ENCODE peak calls at places on chromosomes 1 and 21, in seven cellular contexts. A is psoas muscle, O is uterus, S is nucleus accumbens, W is HEK293T, I is AG04450, T is H4. J is an unnamed sample.

GRCh38 chr1:63794927-63795326 is 21.1 kb downstream of the ROR1 start:
- DNase-seq in S (no peak), O (no peak), I (no peak), T (peak), W (no peak), A (no peak), J (no peak)

GRCh38 chr1:114111731-114112661 is 41.7 kb downstream of the SYT6 start:
- DNase-seq in I (no peak), A (no peak), W (no peak), T (no peak), S (no peak), O (no peak), J (no peak)

GRCh38 chr1:37945743-37946702 is 830 bp downstream of the INPP5B start:
- DNase-seq in I (peak), T (peak), S (no peak), W (peak), O (peak), A (peak), J (peak)

GRCh38 chr1:25616932-25617625 is 488 bp downstream of the MAN1C1 start:
- DNase-seq in O (peak), S (no peak), A (peak), W (peak), I (no peak), T (no peak), J (peak)

GRCh38 chr1:161772397-161772796 is 6.3 kb downstream of the ATF6 start:
- DNase-seq in I (no peak), A (no peak), W (no peak), T (no peak), O (no peak), S (no peak), J (no peak)

GRCh38 chr1:185539277-185539943 is 194.8 kb upstream of the HMCN1 start:
- DNase-seq in W (no peak), O (no peak), T (no peak), S (no peak), A (no peak), I (no peak), J (no peak)

GRCh38 chr1:167463856-167464565 is 54.3 kb downstream of the CD247 start:
- DNase-seq in O (no peak), T (no peak), S (no peak), W (no peak), A (no peak), I (no peak), J (no peak)

GRCh38 chr21:39182484-39183271 is 573 bp downstream of the PSMG1 start:
- DNase-seq in O (no peak), W (no peak), A (no peak), S (no peak), I (no peak), T (no peak), J (no peak)

GRCh38 chr21:44761011-44761729 is 40.5 kb downstream of the UBE2G2 start:
- DNase-seq in A (no peak), T (no peak), I (no peak), O (no peak), S (no peak), W (peak), J (no peak)

GRCh38 chr1:186535388-186536133 is 74.6 kb upstream of the PDC start:
- DNase-seq in W (no peak), S (no peak), T (peak), O (no peak), A (no peak), I (peak), J (no peak)

GRCh38 chr1:210932104-210932503 is 201.8 kb downstream of the KCNH1 start:
- DNase-seq in T (no peak), A (no peak), W (no peak), O (no peak), I (no peak), S (no peak), J (no peak)

GRCh38 chr1:66890621-66891020 is 34.0 kb downstream of the DNAI4 start:
- DNase-seq in S (no peak), I (no peak), W (no peak), A (no peak), O (no peak), T (no peak), J (no peak)

GRCh38 chr1:208531003-208531750 is 287.0 kb upstream of the PLXNA2 start:
- DNase-seq in I (no peak), T (no peak), S (no peak), O (no peak), A (no peak), W (no peak), J (peak)

GRCh38 chr1:175597206-175597605 is 146.2 kb downstream of the TNR start:
- DNase-seq in T (no peak), S (no peak), O (no peak), A (no peak), W (no peak), I (no peak), J (no peak)

GRCh38 chr1:174839211-174839610 is 160.5 kb upstream of the CACYBP start:
- DNase-seq in A (no peak), O (no peak), W (no peak), T (no peak), S (no peak), I (no peak), J (no peak)

GRCh38 chr1:88175120-88175630 is 508.9 kb upstream of the PKN2 start:
- DNase-seq in T (no peak), O (no peak), A (no peak), I (no peak), S (no peak), W (no peak), J (no peak)

GRCh38 chr21:35048706-35049617 is at the start of gene RUNX1:
- DNase-seq in O (no peak), S (peak), A (peak), T (peak), I (no peak), W (no peak), J (no peak)

GRCh38 chr1:161206411-161207140 is 4.4 kb downstream of the NDUFS2 start:
- DNase-seq in A (no peak), W (no peak), O (no peak), T (no peak), S (no peak), I (no peak), J (peak)

J was measured in right cardiac atrium.